ENCODE peak calls at places on chromosomes 13 and 19, in eight cellular contexts. J is heart left ventricle; M is HepG2; Q is naive thymus-derived CD4-positive, alpha-beta T cell; N is activated CD8-positive, alpha-beta T cell treated with anti-CD3 and anti-CD28 coated beads, Interleukin-2, amount 10 ng/mL, durations not matched to agents 7 days and 5 days; F is left cardiac atrium; D is A549; Y is left colon. Z is an unnamed sample.

GRCh38 chr13:46352810-46353209 is 34.2 kb downstream of the RUBCNL start:
- ATAC-seq in F (no peak), Q (peak), M (no peak), N (no peak), D (no peak), J (peak), Y (no peak), Z (no peak)

GRCh38 chr19:9885077-9885552 is 50.0 kb downstream of the PIN1 start:
- ATAC-seq in F (peak), D (peak), Q (no peak), M (peak), N (no peak), Y (no peak), J (peak), Z (no peak)

GRCh38 chr19:35006342-35006998 is 6.3 kb downstream of the GRAMD1A start:
- ATAC-seq in F (no peak), J (no peak), Y (peak), N (no peak), Q (no peak), M (peak), D (peak), Z (no peak)

GRCh38 chr19:40716031-40716654 is 543 bp downstream of the COQ8B start:
- ATAC-seq in M (no peak), F (no peak), Q (no peak), D (peak), J (no peak), Y (no peak), N (peak), Z (peak)

GRCh38 chr13:33218020-33218419 is 67.5 kb downstream of the STARD13 start:
- ATAC-seq in Q (no peak), J (no peak), Y (peak), F (no peak), M (peak), D (peak), N (no peak), Z (no peak)

GRCh38 chr19:21468791-21469190 is 36.6 kb upstream of the ZNF429 start:
- ATAC-seq in N (no peak), M (peak), Q (no peak), Y (no peak), J (no peak), D (no peak), F (no peak), Z (no peak)

GRCh38 chr13:55714120-55714519 is 1426.6 kb upstream of the PRR20A start:
- ATAC-seq in F (no peak), D (no peak), N (no peak), Y (no peak), J (no peak), Q (no peak), M (no peak), Z (no peak)

GRCh38 chr13:73625562-73626339 is 508.5 kb downstream of the KLF12 start:
- ATAC-seq in Y (no peak), J (no peak), F (no peak), N (peak), Q (peak), M (no peak), D (no peak), Z (peak)

GRCh38 chr19:47618771-47619170 is 9.8 kb downstream of the BICRA start:
- ATAC-seq in D (no peak), Y (peak), N (no peak), Q (no peak), F (peak), M (no peak), J (peak), Z (no peak)

GRCh38 chr13:113850722-113851479 is 13.0 kb downstream of the GAS6 start:
- ATAC-seq in Y (no peak), F (no peak), N (no peak), D (no peak), Q (no peak), M (no peak), J (no peak), Z (peak)

GRCh38 chr19:39264306-39265290 is 3.6 kb upstream of the IFNL2 start:
- ATAC-seq in F (peak), Q (peak), D (peak), N (peak), M (no peak), J (peak), Y (no peak), Z (no peak)

GRCh38 chr13:98977568-98978270 is at the start of gene DOCK9:
- ATAC-seq in N (no peak), M (peak), J (peak), F (peak), D (peak), Y (peak), Q (no peak), Z (no peak)

GRCh38 chr19:47446534-47447469 is 24.9 kb downstream of the SLC8A2 start:
- ATAC-seq in D (peak), Q (no peak), J (peak), M (peak), F (no peak), N (peak), Y (peak), Z (peak)

GRCh38 chr13:62357887-62358645 is 942.4 kb upstream of the PCDH20 start:
- ATAC-seq in M (peak), J (no peak), D (peak), N (no peak), Q (no peak), F (no peak), Y (no peak), Z (no peak)

GRCh38 chr13:95154441-95154886 is 146.8 kb downstream of the ABCC4 start:
- ATAC-seq in Y (peak), J (no peak), Q (no peak), F (no peak), M (no peak), N (no peak), D (peak), Z (no peak)

GRCh38 chr13:113607056-113607455 is 22.5 kb downstream of the TFDP1 start:
- ATAC-seq in N (no peak), M (no peak), D (no peak), Y (no peak), F (no peak), J (no peak), Q (no peak), Z (no peak)

GRCh38 chr19:41871573-41872383 is 5.3 kb upstream of the CD79A start:
- ATAC-seq in F (peak), Y (no peak), D (peak), J (peak), N (peak), M (peak), Q (peak), Z (peak)

GRCh38 chr19:34480491-34480890 is 1.1 kb upstream of the WTIP start:
- ATAC-seq in D (peak), J (peak), Y (no peak), Q (no peak), M (peak), N (no peak), F (no peak), Z (no peak)

GRCh38 chr19:639251-640155 is at the start of gene FGF22:
- ATAC-seq in D (peak), M (peak), J (peak), Q (peak), N (peak), F (peak), Y (peak), Z (peak)

GRCh38 chr19:53537126-53537522 is 821 bp upstream of the ZNF331 start:
- ATAC-seq in Y (peak), D (no peak), Q (no peak), F (no peak), N (no peak), M (peak), J (no peak), Z (peak)

GRCh38 chr13:41991936-41992335 is 31.0 kb upstream of the VWA8 start:
- ATAC-seq in Q (no peak), M (peak), D (no peak), J (no peak), N (no peak), F (no peak), Y (no peak), Z (no peak)

GRCh38 chr19:41877490-41877876 is 404 bp downstream of the CD79A start:
- ATAC-seq in Q (no peak), M (no peak), F (no peak), J (peak), Y (no peak), D (no peak), N (no peak), Z (no peak)

GRCh38 chr19:52665047-52665446 is 26.9 kb upstream of the ZNF83 start:
- ATAC-seq in F (no peak), D (no peak), Y (no peak), N (no peak), Q (no peak), J (no peak), M (no peak), Z (no peak)

GRCh38 chr13:42355118-42355840 is 83.3 kb downstream of the AKAP11 start:
- ATAC-seq in N (peak), J (no peak), Q (peak), F (peak), Y (no peak), M (no peak), D (no peak), Z (peak)

GRCh38 chr19:7658219-7658686 is 10.6 kb upstream of the RETN start:
- ATAC-seq in Q (peak), D (no peak), F (no peak), N (peak), J (no peak), M (no peak), Y (no peak), Z (peak)

GRCh38 chr13:50892162-50892944 is 17.2 kb upstream of the RNASEH2B start:
- ATAC-seq in Q (peak), J (no peak), N (peak), Y (no peak), M (no peak), F (no peak), D (no peak), Z (peak)

GRCh38 chr19:14571695-14572490 is at the start of gene NDUFB7:
- ATAC-seq in F (peak), J (peak), D (peak), Y (peak), M (peak), N (peak), Q (peak), Z (peak)

GRCh38 chr19:28905996-28906395 is 307.0 kb downstream of the UQCRFS1 start:
- ATAC-seq in N (no peak), F (no peak), M (no peak), D (no peak), J (no peak), Q (no peak), Y (no peak), Z (no peak)

GRCh38 chr13:39297664-39298171 is 259.5 kb downstream of the NHLRC3 start:
- ATAC-seq in Q (no peak), F (no peak), M (no peak), N (no peak), Y (no peak), J (no peak), D (no peak), Z (no peak)

GRCh38 chr19:37943480-37943879 is 36.5 kb downstream of the SIPA1L3 start:
- ATAC-seq in Q (no peak), F (peak), D (no peak), J (no peak), Y (peak), M (no peak), N (no peak), Z (no peak)

GRCh38 chr13:29936051-29936813 is 85.8 kb upstream of the UBL3 start:
- ATAC-seq in D (no peak), F (no peak), Q (peak), Y (peak), J (peak), N (peak), M (no peak), Z (no peak)

GRCh38 chr19:52171321-52172169 is at the start of gene ZNF836:
- ATAC-seq in J (peak), Q (peak), D (peak), M (peak), Y (peak), F (peak), N (peak), Z (peak)

GRCh38 chr19:33405491-33406461 is 32.3 kb downstream of the CEBPG start:
- ATAC-seq in N (no peak), M (no peak), F (peak), J (no peak), D (no peak), Q (no peak), Y (no peak), Z (peak)

GRCh38 chr19:5191091-5191490 is 149.5 kb downstream of the PTPRS start:
- ATAC-seq in M (no peak), J (no peak), N (no peak), D (no peak), Y (no peak), F (no peak), Q (no peak), Z (no peak)

GRCh38 chr19:34319785-34320184 is 45.2 kb upstream of the GPI start:
- ATAC-seq in Y (no peak), D (no peak), N (no peak), Q (no peak), M (no peak), F (no peak), J (peak), Z (no peak)

GRCh38 chr13:76189882-76190519 is 553.9 kb downstream of the LMO7 start:
- ATAC-seq in N (no peak), M (no peak), Y (no peak), D (no peak), J (no peak), F (no peak), Q (no peak), Z (no peak)

GRCh38 chr13:113364371-113364932 is 522 bp upstream of the GRTP1 start:
- ATAC-seq in Q (no peak), N (no peak), M (no peak), D (peak), J (no peak), F (peak), Y (no peak), Z (no peak)

GRCh38 chr19:45767881-45768643 is 990 bp downstream of the SIX5 start:
- ATAC-seq in D (peak), Q (no peak), N (no peak), M (no peak), F (peak), Y (peak), J (peak), Z (no peak)

GRCh38 chr13:33258437-33259193 is 26.9 kb downstream of the STARD13 start:
- ATAC-seq in Y (no peak), D (no peak), N (no peak), M (peak), Q (no peak), J (no peak), F (peak), Z (no peak)